ENCODE peak calls at places on chromosomes 3 and 15, in ten cellular contexts. One of them, this sample, is unnamed. For H3K4me1, the result is how much of the 10 kb centered on the place peaks cover.

GRCh38 chr3:153295906-153296305 is 133.9 kb downstream of the RAP2B start:
- DNase-seq in breast epithelium: no peak
- DNase-seq in endothelial cell of umbilical vein: no peak
- DNase-seq in IMR-90: peak
- DNase-seq in uterus: no peak
- DNase-seq in ovary: no peak
- DNase-seq in K562: no peak
- DNase-seq in adrenal gland: no peak
- DNase-seq in HCT116: no peak
- DNase-seq in transverse colon: no peak
- DNase-seq in this sample: no peak

GRCh38 chr15:25793354-25794050 is 69.6 kb downstream of the ATP10A start:
- DNase-seq in uterus: no peak
- DNase-seq in IMR-90: no peak
- DNase-seq in endothelial cell of umbilical vein: no peak
- DNase-seq in K562: no peak
- DNase-seq in transverse colon: no peak
- DNase-seq in ovary: no peak
- DNase-seq in HCT116: no peak
- DNase-seq in adrenal gland: peak
- DNase-seq in breast epithelium: no peak
- DNase-seq in this sample: no peak

GRCh38 chr3:152402698-152403456 is 134.1 kb downstream of the MBNL1 start:
- DNase-seq in IMR-90: peak
- DNase-seq in HCT116: no peak
- DNase-seq in transverse colon: no peak
- DNase-seq in uterus: no peak
- DNase-seq in K562: no peak
- DNase-seq in breast epithelium: no peak
- DNase-seq in adrenal gland: no peak
- DNase-seq in ovary: no peak
- DNase-seq in endothelial cell of umbilical vein: no peak
- DNase-seq in this sample: no peak

GRCh38 chr3:98817546-98817945 is 54.4 kb downstream of the ST3GAL6 start:
- DNase-seq in breast epithelium: no peak
- DNase-seq in IMR-90: peak
- DNase-seq in uterus: no peak
- DNase-seq in ovary: no peak
- DNase-seq in transverse colon: no peak
- DNase-seq in adrenal gland: no peak
- DNase-seq in HCT116: no peak
- DNase-seq in K562: peak
- DNase-seq in endothelial cell of umbilical vein: peak
- DNase-seq in this sample: no peak

GRCh38 chr15:64430000-64430735 is 30.2 kb upstream of the ZNF609 start:
- DNase-seq in HCT116: no peak
- DNase-seq in IMR-90: peak
- DNase-seq in endothelial cell of umbilical vein: peak
- DNase-seq in ovary: peak
- DNase-seq in adrenal gland: peak
- DNase-seq in K562: peak
- DNase-seq in breast epithelium: no peak
- DNase-seq in uterus: peak
- DNase-seq in transverse colon: peak
- DNase-seq in this sample: no peak

GRCh38 chr3:28476194-28476593 is 127.6 kb upstream of the AZI2 start:
- DNase-seq in HCT116: peak
- DNase-seq in uterus: no peak
- DNase-seq in breast epithelium: no peak
- DNase-seq in adrenal gland: no peak
- DNase-seq in endothelial cell of umbilical vein: peak
- DNase-seq in K562: peak
- DNase-seq in transverse colon: no peak
- DNase-seq in ovary: no peak
- DNase-seq in IMR-90: peak
- DNase-seq in this sample: no peak

GRCh38 chr3:172595648-172596393 is 72.6 kb upstream of the TNFSF10 start:
- DNase-seq in uterus: no peak
- DNase-seq in adrenal gland: peak
- DNase-seq in endothelial cell of umbilical vein: peak
- DNase-seq in HCT116: peak
- DNase-seq in transverse colon: peak
- DNase-seq in breast epithelium: no peak
- DNase-seq in IMR-90: peak
- DNase-seq in K562: peak
- DNase-seq in ovary: peak
- DNase-seq in this sample: peak

GRCh38 chr15:40984963-40985362 is 31.7 kb downstream of the CHAC1 start:
- DNase-seq in transverse colon: no peak
- DNase-seq in adrenal gland: peak
- DNase-seq in ovary: no peak
- DNase-seq in IMR-90: peak
- DNase-seq in HCT116: no peak
- DNase-seq in K562: no peak
- DNase-seq in endothelial cell of umbilical vein: no peak
- DNase-seq in uterus: no peak
- DNase-seq in breast epithelium: no peak
- DNase-seq in this sample: no peak

GRCh38 chr15:62327386-62327785 is 162.3 kb upstream of the C2CD4B start:
- DNase-seq in IMR-90: no peak
- DNase-seq in uterus: no peak
- DNase-seq in K562: no peak
- DNase-seq in HCT116: no peak
- DNase-seq in ovary: no peak
- DNase-seq in transverse colon: no peak
- DNase-seq in adrenal gland: no peak
- DNase-seq in breast epithelium: no peak
- DNase-seq in endothelial cell of umbilical vein: no peak
- DNase-seq in this sample: no peak

GRCh38 chr3:146222204-146223046 is 28.5 kb downstream of the PLSCR4 start:
- DNase-seq in K562: no peak
- DNase-seq in breast epithelium: no peak
- DNase-seq in HCT116: peak
- DNase-seq in transverse colon: peak
- DNase-seq in ovary: no peak
- DNase-seq in endothelial cell of umbilical vein: peak
- DNase-seq in adrenal gland: peak
- DNase-seq in IMR-90: peak
- DNase-seq in uterus: no peak
- DNase-seq in this sample: no peak

GRCh38 chr15:77506311-77507150 is 85.8 kb downstream of the HMG20A start:
- DNase-seq in uterus: peak
- DNase-seq in breast epithelium: peak
- DNase-seq in ovary: peak
- DNase-seq in transverse colon: peak
- DNase-seq in K562: no peak
- DNase-seq in HCT116: no peak
- DNase-seq in adrenal gland: peak
- DNase-seq in endothelial cell of umbilical vein: peak
- DNase-seq in IMR-90: no peak
- DNase-seq in this sample: peak

GRCh38 chr15:64699767-64700388 is 75.5 kb downstream of the RBPMS2 start:
- DNase-seq in HCT116: no peak
- DNase-seq in K562: no peak
- DNase-seq in endothelial cell of umbilical vein: peak
- DNase-seq in ovary: peak
- DNase-seq in uterus: no peak
- DNase-seq in transverse colon: no peak
- DNase-seq in breast epithelium: no peak
- DNase-seq in adrenal gland: peak
- DNase-seq in IMR-90: peak
- DNase-seq in this sample: peak

GRCh38 chr3:136311971-136312370 is 61.8 kb downstream of the PCCB start:
- DNase-seq in transverse colon: no peak
- DNase-seq in adrenal gland: no peak
- DNase-seq in endothelial cell of umbilical vein: no peak
- DNase-seq in HCT116: no peak
- DNase-seq in ovary: no peak
- DNase-seq in K562: no peak
- DNase-seq in IMR-90: peak
- DNase-seq in uterus: no peak
- DNase-seq in breast epithelium: no peak
- DNase-seq in this sample: no peak

GRCh38 chr15:61715082-61715481 is 345.2 kb downstream of the VPS13C start:
- DNase-seq in transverse colon: no peak
- DNase-seq in uterus: no peak
- DNase-seq in endothelial cell of umbilical vein: no peak
- DNase-seq in adrenal gland: no peak
- DNase-seq in HCT116: no peak
- DNase-seq in ovary: no peak
- DNase-seq in IMR-90: no peak
- DNase-seq in breast epithelium: no peak
- DNase-seq in K562: no peak
- DNase-seq in this sample: no peak

GRCh38 chr3:3015472-3016089 is 94.6 kb downstream of the IL5RA start:
- DNase-seq in ovary: no peak
- DNase-seq in endothelial cell of umbilical vein: no peak
- DNase-seq in transverse colon: no peak
- DNase-seq in uterus: no peak
- DNase-seq in adrenal gland: peak
- DNase-seq in breast epithelium: no peak
- DNase-seq in HCT116: peak
- DNase-seq in K562: no peak
- DNase-seq in IMR-90: peak
- DNase-seq in this sample: no peak

GRCh38 chr15:98953000-98953776 is 54.4 kb downstream of the PGPEP1L start:
- DNase-seq in transverse colon: no peak
- DNase-seq in uterus: no peak
- DNase-seq in IMR-90: peak
- DNase-seq in K562: no peak
- DNase-seq in adrenal gland: peak
- DNase-seq in endothelial cell of umbilical vein: no peak
- DNase-seq in HCT116: no peak
- DNase-seq in breast epithelium: no peak
- DNase-seq in ovary: no peak
- DNase-seq in this sample: peak

GRCh38 chr3:134287512-134287911 is 36.9 kb upstream of the RYK start:
- DNase-seq in transverse colon: no peak
- DNase-seq in adrenal gland: no peak
- DNase-seq in ovary: no peak
- DNase-seq in endothelial cell of umbilical vein: no peak
- DNase-seq in HCT116: no peak
- DNase-seq in IMR-90: no peak
- DNase-seq in uterus: no peak
- DNase-seq in K562: no peak
- DNase-seq in breast epithelium: no peak
- DNase-seq in this sample: no peak

GRCh38 chr3:40181182-40181581 is 128.3 kb upstream of the EIF1B start:
- DNase-seq in uterus: no peak
- DNase-seq in ovary: no peak
- DNase-seq in endothelial cell of umbilical vein: no peak
- DNase-seq in HCT116: no peak
- DNase-seq in K562: no peak
- DNase-seq in transverse colon: no peak
- DNase-seq in adrenal gland: no peak
- DNase-seq in breast epithelium: no peak
- DNase-seq in IMR-90: no peak
- DNase-seq in this sample: no peak
- TF ChIP-seq CTCF in uterus: no peak
- TF ChIP-seq CTCF in ovary: no peak
- TF ChIP-seq CTCF in endothelial cell of umbilical vein: no peak
- TF ChIP-seq CTCF in HCT116: no peak
- TF ChIP-seq CTCF in K562: peak
- TF ChIP-seq CTCF in transverse colon: no peak
- TF ChIP-seq CTCF in adrenal gland: no peak
- TF ChIP-seq CTCF in breast epithelium: no peak
- TF ChIP-seq CTCF in IMR-90: no peak
- TF ChIP-seq CTCF in this sample: no peak

DNA sequence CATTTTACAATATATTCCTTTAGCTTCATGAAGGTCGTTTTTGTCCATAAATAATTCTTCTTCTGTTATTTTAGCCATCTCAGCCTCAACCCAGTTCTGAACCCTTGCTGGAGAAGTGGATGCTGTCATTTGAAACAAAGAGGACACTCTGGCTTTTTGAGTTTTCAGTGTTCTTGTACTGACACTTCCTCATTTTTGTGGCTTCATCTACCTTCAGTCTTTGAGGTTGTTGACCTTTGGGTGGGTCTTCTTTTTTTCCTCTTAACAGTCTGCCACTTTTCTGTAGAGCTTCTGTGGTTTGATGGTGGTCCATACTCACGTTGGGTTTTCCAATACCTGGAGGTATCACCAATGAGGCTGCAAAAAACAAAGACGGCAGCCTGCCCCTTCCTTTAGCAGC is 650.9 kb downstream of the PDCD6IP start:
- DNase-seq in IMR-90: no peak
- DNase-seq in ovary: no peak
- DNase-seq in uterus: no peak
- DNase-seq in HCT116: no peak
- DNase-seq in transverse colon: no peak
- DNase-seq in endothelial cell of umbilical vein: no peak
- DNase-seq in adrenal gland: no peak
- DNase-seq in breast epithelium: no peak
- DNase-seq in K562: no peak
- DNase-seq in this sample: no peak
- TF ChIP-seq POLR2A in IMR-90: no peak
- TF ChIP-seq POLR2A in ovary: no peak
- TF ChIP-seq POLR2A in uterus: no peak
- TF ChIP-seq POLR2A in HCT116: no peak
- TF ChIP-seq POLR2A in transverse colon: no peak
- TF ChIP-seq POLR2A in endothelial cell of umbilical vein: no peak
- TF ChIP-seq POLR2A in adrenal gland: no peak
- TF ChIP-seq POLR2A in breast epithelium: no peak
- TF ChIP-seq POLR2A in K562: no peak
- TF ChIP-seq POLR2A in this sample: no peak

DNA sequence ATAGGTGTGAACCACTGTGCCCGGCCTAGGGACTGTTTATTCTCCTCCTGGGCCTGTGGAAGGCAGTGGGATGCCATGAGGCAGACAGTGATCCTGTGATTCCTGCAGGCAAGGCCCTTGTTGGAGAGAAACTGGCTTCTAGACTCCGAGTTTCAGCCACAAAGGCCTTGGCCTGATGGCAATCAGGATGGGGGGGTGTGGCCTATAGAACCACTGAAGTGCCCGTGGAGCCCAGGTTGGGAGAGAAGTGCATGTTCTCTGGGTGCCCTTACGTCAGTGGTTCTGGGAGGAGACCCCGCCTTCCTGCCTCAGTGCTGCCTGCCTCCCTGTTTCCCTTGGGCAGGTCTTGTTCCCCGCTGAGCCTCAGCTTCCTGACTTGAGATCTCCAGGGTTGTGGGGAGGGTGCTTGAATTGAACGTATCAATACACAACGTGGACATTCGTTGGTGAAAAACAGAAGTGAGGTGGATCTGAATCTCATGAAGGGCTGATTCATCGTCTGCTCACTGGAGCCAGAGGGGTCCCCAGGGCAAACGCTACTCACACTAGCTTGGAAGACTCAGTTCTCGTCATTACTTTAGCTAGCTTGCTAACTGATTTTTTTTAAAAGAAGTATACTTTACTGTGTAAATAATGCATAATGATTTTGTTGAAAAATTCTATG is 31.8 kb downstream of the IRAK2 start:
- DNase-seq in uterus: no peak
- DNase-seq in endothelial cell of umbilical vein: no peak
- DNase-seq in adrenal gland: peak
- DNase-seq in ovary: no peak
- DNase-seq in transverse colon: peak
- DNase-seq in IMR-90: peak
- DNase-seq in HCT116: no peak
- DNase-seq in K562: peak
- DNase-seq in breast epithelium: no peak
- DNase-seq in this sample: no peak
- H3K4me1 ChIP-seq in uterus: under half
- H3K4me1 ChIP-seq in endothelial cell of umbilical vein: under half
- H3K4me1 ChIP-seq in adrenal gland: half or more
- H3K4me1 ChIP-seq in ovary: under half
- H3K4me1 ChIP-seq in transverse colon: under half
- H3K4me1 ChIP-seq in IMR-90: under half
- H3K4me1 ChIP-seq in HCT116: under half
- H3K4me1 ChIP-seq in K562: half or more
- H3K4me1 ChIP-seq in breast epithelium: under half
- H3K4me1 ChIP-seq in this sample: under half

GRCh38 chr3:119883461-119884160 is 101.7 kb downstream of the NR1I2 start:
- DNase-seq in uterus: no peak
- DNase-seq in HCT116: no peak
- DNase-seq in IMR-90: no peak
- DNase-seq in breast epithelium: no peak
- DNase-seq in ovary: no peak
- DNase-seq in endothelial cell of umbilical vein: no peak
- DNase-seq in K562: no peak
- DNase-seq in adrenal gland: no peak
- DNase-seq in transverse colon: no peak
- DNase-seq in this sample: no peak
- TF ChIP-seq CTCF in uterus: no peak
- TF ChIP-seq CTCF in HCT116: peak
- TF ChIP-seq CTCF in IMR-90: no peak
- TF ChIP-seq CTCF in breast epithelium: no peak
- TF ChIP-seq CTCF in ovary: no peak
- TF ChIP-seq CTCF in endothelial cell of umbilical vein: no peak
- TF ChIP-seq CTCF in K562: no peak
- TF ChIP-seq CTCF in adrenal gland: no peak
- TF ChIP-seq CTCF in transverse colon: no peak
- TF ChIP-seq CTCF in this sample: no peak

This sample was measured in heart left ventricle.